ENCODE peak calls at places on chromosomes 3 and 15, in seven cellular contexts. Y, D, K, N, U, I and T are unnamed samples.

GRCh38 chr15:101127503-101128076 is 124.3 kb downstream of the CHSY1 start:
- DNase-seq in Y (no peak), D (peak), K (peak), N (peak), U (peak), I (peak), T (peak)

GRCh38 chr3:163382183-163382582 is 1696.1 kb downstream of the SI start:
- DNase-seq in Y (no peak), D (no peak), K (no peak), N (no peak), U (no peak), I (no peak), T (no peak)

GRCh38 chr3:183349421-183350157 is 78.8 kb downstream of the MCF2L2 start:
- DNase-seq in Y (no peak), D (no peak), K (no peak), N (no peak), U (no peak), I (no peak), T (no peak)

GRCh38 chr15:88454867-88455810 is 12.0 kb downstream of the MRPL46 start:
- DNase-seq in Y (peak), D (peak), K (peak), N (peak), U (peak), I (peak), T (peak)

GRCh38 chr3:63349583-63350177 is 71.6 kb downstream of the SYNPR start:
- DNase-seq in Y (no peak), D (peak), K (peak), N (peak), U (peak), I (peak), T (peak)

GRCh38 chr15:90165659-90166489 is 35.3 kb upstream of the SEMA4B start:
- DNase-seq in Y (peak), D (peak), K (peak), N (no peak), U (peak), I (peak), T (peak)

GRCh38 chr3:160707187-160707789 is 30.3 kb downstream of the ARL14 start:
- DNase-seq in Y (no peak), D (peak), K (peak), N (peak), U (peak), I (peak), T (no peak)

GRCh38 chr3:72745146-72745976 is 102.9 kb downstream of the SHQ1 start:
- DNase-seq in Y (no peak), D (peak), K (no peak), N (no peak), U (no peak), I (no peak), T (no peak)

GRCh38 chr3:188747487-188747886 is 424.3 kb upstream of the TPRG1 start:
- DNase-seq in Y (no peak), D (no peak), K (no peak), N (no peak), U (no peak), I (no peak), T (peak)

GRCh38 chr15:31046759-31047359 is 54.7 kb downstream of the TRPM1 start:
- DNase-seq in Y (no peak), D (no peak), K (no peak), N (no peak), U (no peak), I (no peak), T (no peak)

GRCh38 chr3:53375019-53375418 is 27.7 kb upstream of the DCP1A start:
- DNase-seq in Y (peak), D (peak), K (peak), N (peak), U (peak), I (peak), T (peak)

DNA sequence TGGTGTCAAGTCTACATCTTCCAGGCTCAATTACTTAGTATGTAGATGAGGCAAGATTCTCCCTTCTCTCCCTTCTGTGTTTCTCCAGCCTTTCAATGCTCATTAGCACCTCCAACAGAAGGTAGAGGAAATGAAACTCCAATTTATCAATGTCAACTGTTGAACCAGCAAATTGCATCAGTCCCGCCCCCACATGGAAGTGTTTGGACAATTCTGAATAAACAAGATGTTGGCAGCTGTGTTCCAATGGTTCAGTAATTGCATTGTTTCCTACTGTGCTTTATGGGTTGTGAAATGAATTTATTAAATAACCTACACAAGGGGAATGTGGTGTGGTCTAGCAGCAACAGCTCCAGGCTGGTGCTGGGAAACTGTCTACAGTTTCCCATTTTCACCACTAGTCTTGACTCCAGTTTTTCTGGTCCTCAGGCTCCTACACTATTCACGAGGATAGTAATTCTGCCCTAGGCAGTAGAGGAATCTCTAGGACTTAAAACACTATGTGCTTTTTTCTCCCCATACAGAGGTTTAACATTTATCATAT is 91.9 kb downstream of the MB21D2 start:
- DNase-seq in Y (no peak), D (no peak), K (peak), N (no peak), U (no peak), I (no peak), T (no peak)
- TF ChIP-seq CTCF in Y (no peak), D (peak), K (no peak), N (no peak), U (no peak), I (no peak), T (no peak)

GRCh38 chr3:99499235-99499798 is 139.1 kb upstream of the COL8A1 start:
- DNase-seq in Y (no peak), D (peak), K (peak), N (peak), U (peak), I (peak), T (no peak)

GRCh38 chr3:99502871-99503270 is 135.5 kb upstream of the COL8A1 start:
- DNase-seq in Y (no peak), D (no peak), K (no peak), N (no peak), U (no peak), I (no peak), T (no peak)

GRCh38 chr3:99503350-99503749 is 135.0 kb upstream of the COL8A1 start:
- DNase-seq in Y (no peak), D (no peak), K (peak), N (no peak), U (no peak), I (peak), T (no peak)

GRCh38 chr3:99500485-99500884 is 137.9 kb upstream of the COL8A1 start:
- DNase-seq in Y (no peak), D (no peak), K (no peak), N (no peak), U (no peak), I (no peak), T (no peak)

DNA sequence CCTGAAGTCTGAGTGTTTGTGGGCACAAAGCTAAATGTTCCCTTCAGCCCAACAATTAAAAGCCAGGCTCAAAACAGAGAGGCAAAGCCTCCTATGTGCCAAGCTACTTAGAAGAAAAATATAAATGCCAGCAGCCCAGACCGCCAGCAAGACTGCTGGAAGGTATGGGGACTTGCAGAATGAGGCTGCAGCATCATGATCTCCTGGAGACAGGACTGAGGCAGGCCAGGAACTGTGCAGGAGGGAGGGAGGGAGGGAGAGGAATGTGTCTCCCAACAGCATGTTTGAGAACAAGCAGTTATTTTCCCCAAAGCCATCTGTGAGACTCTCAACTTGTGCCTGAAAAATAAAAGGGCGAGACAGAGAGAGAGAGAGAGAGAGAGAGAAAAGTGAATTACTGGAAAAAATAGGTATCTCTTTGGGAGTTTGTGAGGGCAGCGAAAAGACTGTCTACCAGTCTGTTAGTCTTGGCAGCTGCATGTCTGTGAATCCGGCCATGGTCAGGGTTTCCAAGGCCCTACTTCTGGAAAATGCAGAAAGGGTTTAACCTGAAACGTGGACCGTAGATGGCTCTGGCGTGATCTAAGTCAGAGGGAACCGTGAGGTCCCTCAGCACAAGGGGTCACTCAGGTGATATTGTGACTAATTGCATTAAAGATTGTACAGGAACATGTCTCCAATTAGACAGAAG is 139.7 kb upstream of the COL8A1 start:
- DNase-seq in Y (no peak), D (peak), K (peak), N (no peak), U (no peak), I (no peak), T (no peak)
- TF ChIP-seq CTCF in Y (no peak), D (peak), K (no peak), N (no peak), U (no peak), I (no peak), T (no peak)

DNA sequence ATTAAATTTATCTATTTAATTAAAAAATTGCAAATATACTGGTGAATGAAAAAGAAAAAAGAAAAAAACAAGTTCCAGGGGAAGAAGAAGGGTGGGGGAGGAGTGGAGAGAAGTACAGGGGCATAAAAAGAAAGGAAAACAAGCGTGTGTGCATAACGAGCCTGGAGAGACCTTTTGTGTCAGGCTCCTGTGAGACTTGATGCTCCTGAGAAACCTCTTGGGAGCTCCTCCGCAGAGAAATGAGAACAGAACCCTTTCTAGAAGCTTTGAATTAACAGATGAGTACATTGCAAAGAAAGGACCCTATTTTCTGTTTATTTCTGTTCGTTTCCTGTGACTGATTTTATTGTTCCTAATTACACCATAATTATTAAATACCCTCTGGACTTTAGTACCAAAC is 74.9 kb downstream of the DPPA2 start:
- DNase-seq in Y (no peak), D (no peak), K (no peak), N (no peak), U (no peak), I (no peak), T (no peak)
- TF ChIP-seq CTCF in Y (no peak), D (no peak), K (no peak), N (no peak), U (no peak), I (no peak), T (no peak)

GRCh38 chr3:18732474-18732873 is 307.3 kb upstream of the SATB1 start:
- DNase-seq in Y (no peak), D (no peak), K (no peak), N (no peak), U (no peak), I (no peak), T (no peak)
- TF ChIP-seq CTCF in Y (no peak), D (no peak), K (no peak), N (no peak), U (no peak), I (no peak), T (no peak)